ENCODE peak calls at places on chromosome 1, in seven cellular contexts. M is NCI-H774, V is sciatic nerve, H is EH, B is astrocyte of the spinal cord, X is posterior cingulate gyrus, N is aorta. P is an unnamed sample.

GRCh38 chr1:25169168-25169567 is 63.1 kb downstream of the SYF2 start:
- DNase-seq in B (no peak), H (no peak), V (no peak), N (no peak), M (no peak), X (no peak), P (no peak)

GRCh38 chr1:199041173-199041914 is 402.5 kb downstream of the PTPRC start:
- DNase-seq in B (peak), H (no peak), M (no peak), V (no peak), X (no peak), N (no peak), P (no peak)

GRCh38 chr1:16727190-16728111 is 12.9 kb upstream of the RNU1-4 start:
- DNase-seq in V (peak), M (peak), B (peak), H (peak), N (peak), X (peak), P (no peak)

GRCh38 chr1:154878371-154879355 is 8.6 kb upstream of the KCNN3 start:
- DNase-seq in V (peak), N (peak), X (peak), H (peak), M (peak), B (peak), P (peak)

GRCh38 chr1:22689505-22689904 is 21.1 kb upstream of the EPHB2 start:
- DNase-seq in X (no peak), M (peak), H (peak), B (peak), V (no peak), N (no peak), P (no peak)

GRCh38 chr1:219442575-219442974 is 170.3 kb downstream of the ZC3H11B start:
- DNase-seq in V (no peak), M (no peak), H (peak), X (no peak), N (no peak), B (peak), P (no peak)

GRCh38 chr1:100530901-100531487 is 6.9 kb upstream of the GPR88 start:
- DNase-seq in V (no peak), H (peak), N (no peak), B (peak), X (no peak), M (no peak), P (no peak)

GRCh38 chr1:153478692-153479618 is 18.5 kb upstream of the S100A7 start:
- DNase-seq in H (no peak), V (no peak), B (no peak), N (no peak), X (no peak), M (no peak), P (no peak)

GRCh38 chr1:153566414-153567371 is 1.0 kb upstream of the S100A2 start:
- DNase-seq in N (peak), X (peak), B (peak), M (peak), V (peak), H (peak), P (no peak)

GRCh38 chr1:234996245-234996757 is 132.3 kb downstream of the TOMM20 start:
- DNase-seq in N (no peak), H (peak), B (no peak), V (peak), X (no peak), M (no peak), P (no peak)

P was measured in cerebellum.